ENCODE peak calls at places on chromosomes 4 and X, in eight cellular contexts. X is fibroblast of mammary gland, N is nephron progenitor cell, M is tibial artery, C is epithelial cell of esophagus, O is psoas muscle, Y is uterus, U is H1. V is an unnamed sample.

GRCh38 chr4:118410143-118410542 is 57.3 kb upstream of the PRSS12 start:
- DNase-seq in X (peak), N (no peak), M (no peak), C (peak), O (no peak), Y (no peak), U (no peak), V (peak)

GRCh38 chr4:10204401-10205058 is 87.9 kb upstream of the WDR1 start:
- DNase-seq in X (peak), N (no peak), M (no peak), C (no peak), O (no peak), Y (no peak), U (no peak), V (no peak)

GRCh38 chrX:2894885-2895292 is 34.2 kb downstream of the ARSD start:
- DNase-seq in X (peak), N (no peak), M (no peak), C (peak), O (no peak), Y (peak), U (no peak), V (no peak)

GRCh38 chrX:111168314-111168713 is 72.3 kb downstream of the PAK3 start:
- DNase-seq in X (peak), N (peak), M (no peak), C (peak), O (no peak), Y (no peak), U (no peak), V (no peak)

GRCh38 chr4:88514557-88515511 is 8.7 kb downstream of the PYURF start:
- DNase-seq in X (no peak), N (no peak), M (no peak), C (no peak), O (no peak), Y (no peak), U (no peak), V (no peak)

GRCh38 chrX:136916827-136917226 is 36.3 kb upstream of the RBMX start:
- DNase-seq in X (no peak), N (no peak), M (no peak), C (no peak), O (no peak), Y (no peak), U (no peak), V (no peak)

GRCh38 chrX:31314921-31315320 is 243.1 kb upstream of the FTHL17 start:
- DNase-seq in X (peak), N (no peak), M (no peak), C (no peak), O (no peak), Y (no peak), U (no peak), V (peak)

GRCh38 chr4:143617994-143618679 is 82.3 kb downstream of the FREM3 start:
- DNase-seq in X (peak), N (no peak), M (no peak), C (no peak), O (no peak), Y (peak), U (no peak), V (no peak)

GRCh38 chrX:79511799-79512198 is 144.7 kb upstream of the ITM2A start:
- DNase-seq in X (no peak), N (no peak), M (no peak), C (no peak), O (no peak), Y (no peak), U (no peak), V (no peak)

DNA sequence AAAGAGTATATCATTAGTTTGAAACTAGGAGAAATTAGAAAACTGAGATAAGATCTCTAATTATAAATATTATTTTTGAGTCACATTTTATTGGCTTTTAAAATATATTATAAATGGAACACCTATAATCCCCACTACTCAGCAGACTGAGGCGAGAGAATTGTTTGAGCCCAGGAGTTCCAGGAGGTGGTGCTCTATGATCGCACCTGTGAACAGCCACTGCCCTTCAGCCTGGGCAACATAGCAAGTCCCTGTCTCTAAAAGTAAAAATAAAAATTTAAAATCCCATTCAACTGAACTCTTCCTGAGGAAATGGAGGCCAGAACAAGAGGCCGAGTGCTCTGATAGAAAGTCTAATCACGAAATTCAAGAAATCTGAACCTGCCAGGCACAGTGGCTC is 6.3 kb upstream of the C4orf36 start:
- DNase-seq in X (no peak), N (no peak), M (no peak), C (peak), O (no peak), Y (no peak), U (no peak), V (no peak)
- TF ChIP-seq CTCF in X (peak), N (no peak), M (no peak), C (peak), O (peak), Y (no peak), U (peak), V (no peak)

DNA sequence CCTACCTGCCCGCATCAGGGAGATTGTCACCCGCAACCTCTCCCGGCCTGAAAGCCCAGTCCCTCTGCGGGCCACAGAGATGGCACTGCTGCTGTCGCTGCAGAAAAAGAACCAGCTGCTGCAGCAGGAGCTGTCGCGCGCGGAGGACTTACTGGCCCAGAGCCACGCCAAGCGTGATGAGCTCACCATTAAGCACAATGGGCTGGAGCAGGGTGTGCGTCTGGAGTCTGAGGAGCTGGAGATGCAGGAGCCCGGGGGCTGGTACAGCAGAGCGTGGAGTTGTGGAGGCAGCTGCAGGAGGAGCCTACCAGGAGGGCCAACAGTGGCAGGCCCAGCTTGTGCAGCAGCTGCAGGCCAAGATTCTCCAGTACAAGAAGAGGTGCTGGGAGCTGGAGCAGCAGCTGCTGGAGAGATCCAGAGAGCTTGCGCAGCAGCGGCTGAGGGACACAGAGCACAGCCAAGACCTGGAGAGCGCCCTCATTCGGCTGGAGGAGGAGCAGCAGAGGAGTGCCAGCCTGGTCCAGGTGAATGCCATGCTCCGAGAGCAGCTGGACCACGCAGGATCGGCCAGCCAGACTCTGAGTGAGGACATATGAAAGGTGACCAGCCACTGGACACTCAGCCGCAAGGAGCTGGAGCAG is 11.3 kb downstream of the SMIM10L2A start:
- DNase-seq in X (no peak), N (no peak), M (no peak), C (no peak), O (no peak), Y (peak), U (no peak), V (no peak)
- TF ChIP-seq CTCF in X (no peak), N (no peak), M (no peak), C (no peak), O (no peak), Y (no peak), U (peak), V (no peak)

GRCh38 chr4:95095352-95095974 is 337.7 kb downstream of the BMPR1B start:
- DNase-seq in X (peak), N (no peak), M (no peak), C (peak), O (no peak), Y (no peak), U (no peak), V (no peak)
- TF ChIP-seq CTCF in X (peak), N (peak), M (peak), C (peak), O (peak), Y (peak), U (peak), V (peak)

DNA sequence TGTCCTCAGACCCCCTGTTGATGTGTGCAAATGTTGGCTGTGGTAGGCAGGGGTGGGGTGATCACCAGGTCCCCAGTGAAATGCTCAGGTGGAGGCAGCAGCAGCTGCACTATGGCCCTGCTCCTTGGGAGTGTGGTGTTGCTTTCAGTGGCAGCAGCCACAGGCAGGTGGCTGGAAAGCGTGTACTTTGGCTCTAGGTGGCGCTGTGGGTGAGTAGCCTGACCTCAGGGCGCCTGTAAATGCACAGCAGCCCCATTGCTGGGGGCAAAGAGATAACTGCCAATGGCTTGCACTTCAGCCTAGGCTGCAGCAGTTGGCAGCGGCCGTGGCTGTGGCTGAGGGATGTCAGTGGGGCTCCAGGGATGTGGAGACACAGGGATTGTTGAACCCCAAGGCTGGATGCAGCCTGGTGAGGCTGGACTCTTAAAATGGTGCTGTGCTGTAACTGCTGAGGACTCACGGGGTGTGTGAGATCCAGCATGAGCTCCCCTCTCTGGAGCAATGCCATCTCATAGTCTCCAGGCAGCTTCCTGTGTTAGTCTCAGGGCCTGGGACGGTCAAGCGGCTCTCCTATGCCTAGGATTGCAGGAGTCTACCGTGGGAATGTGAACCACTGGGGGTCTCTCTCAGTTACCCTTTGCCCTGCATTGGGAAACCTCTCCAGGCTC is 421.7 kb upstream of the HTR2C start:
- DNase-seq in X (no peak), N (peak), M (no peak), C (no peak), O (no peak), Y (no peak), U (peak), V (no peak)
- TF ChIP-seq CTCF in X (no peak), N (no peak), M (no peak), C (no peak), O (no peak), Y (no peak), U (peak), V (no peak)

DNA sequence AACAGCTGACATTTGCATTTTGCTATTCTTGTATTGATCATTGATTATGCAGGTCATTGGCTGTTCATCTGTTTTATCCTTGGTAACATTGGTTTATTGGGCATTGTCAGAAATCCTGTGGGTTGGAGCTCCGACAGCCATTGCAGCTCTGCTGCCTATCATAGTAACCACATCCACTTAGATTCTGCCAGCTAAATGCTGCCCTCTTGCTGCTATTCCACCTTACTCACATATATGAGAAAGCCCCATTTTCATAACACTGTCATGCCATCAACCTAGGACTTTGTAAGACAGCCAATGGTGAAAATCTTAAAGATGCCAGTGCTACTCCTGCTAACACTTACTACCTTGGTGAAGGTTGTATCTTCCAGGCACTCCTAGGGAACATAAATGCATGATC is 187.3 kb upstream of the CXCL13 start:
- DNase-seq in X (peak), N (no peak), M (no peak), C (peak), O (no peak), Y (no peak), U (no peak), V (no peak)
- TF ChIP-seq CTCF in X (peak), N (no peak), M (no peak), C (peak), O (no peak), Y (no peak), U (peak), V (peak)

GRCh38 chr4:186725422-186726149 is 1.9 kb upstream of the FAT1 start:
- DNase-seq in X (peak), N (peak), M (peak), C (peak), O (peak), Y (peak), U (peak), V (no peak)
- TF ChIP-seq CTCF in X (peak), N (peak), M (peak), C (peak), O (peak), Y (peak), U (peak), V (peak)

DNA sequence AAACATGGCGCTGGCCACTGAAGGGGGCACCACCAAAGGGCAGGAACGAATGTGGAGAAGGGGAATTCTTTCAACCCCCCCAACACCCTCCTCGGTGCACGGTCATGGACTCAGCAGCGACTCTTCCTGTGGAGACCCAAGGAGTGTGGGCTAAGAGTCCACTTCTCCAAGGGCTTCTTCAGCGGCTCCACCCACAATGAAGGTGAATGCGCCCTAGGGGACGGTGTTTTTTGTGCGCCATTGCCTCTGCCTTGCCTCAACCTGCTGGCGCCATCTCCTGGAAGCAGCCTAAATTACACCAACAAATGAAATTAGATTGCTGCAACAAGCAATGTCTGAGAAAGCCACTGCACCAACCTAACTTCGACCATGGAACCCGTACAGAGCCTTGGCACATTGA is 169.2 kb upstream of the MAGEB18 start:
- DNase-seq in X (peak), N (peak), M (no peak), C (peak), O (no peak), Y (no peak), U (peak), V (no peak)
- TF ChIP-seq CTCF in X (peak), N (peak), M (no peak), C (peak), O (no peak), Y (no peak), U (peak), V (peak)

GRCh38 chrX:129115104-129115503 is 408.2 kb downstream of the SMARCA1 start:
- DNase-seq in X (peak), N (peak), M (no peak), C (peak), O (no peak), Y (no peak), U (peak), V (no peak)
- TF ChIP-seq CTCF in X (peak), N (peak), M (no peak), C (peak), O (no peak), Y (no peak), U (peak), V (no peak)

GRCh38 chr4:2007804-2008670 is 737 bp downstream of the NELFA start:
- DNase-seq in X (peak), N (peak), M (no peak), C (no peak), O (peak), Y (no peak), U (no peak), V (no peak)

GRCh38 chr4:2009651-2010233 is 968 bp upstream of the NELFA start:
- DNase-seq in X (peak), N (peak), M (peak), C (peak), O (peak), Y (no peak), U (peak), V (no peak)

GRCh38 chr4:2006956-2007653 is 1.7 kb downstream of the NELFA start:
- DNase-seq in X (peak), N (no peak), M (no peak), C (no peak), O (no peak), Y (no peak), U (no peak), V (no peak)

GRCh38 chr4:2008671-2008920 is 178 bp downstream of the NELFA start:
- DNase-seq in X (no peak), N (no peak), M (no peak), C (no peak), O (no peak), Y (no peak), U (no peak), V (no peak)

DNA sequence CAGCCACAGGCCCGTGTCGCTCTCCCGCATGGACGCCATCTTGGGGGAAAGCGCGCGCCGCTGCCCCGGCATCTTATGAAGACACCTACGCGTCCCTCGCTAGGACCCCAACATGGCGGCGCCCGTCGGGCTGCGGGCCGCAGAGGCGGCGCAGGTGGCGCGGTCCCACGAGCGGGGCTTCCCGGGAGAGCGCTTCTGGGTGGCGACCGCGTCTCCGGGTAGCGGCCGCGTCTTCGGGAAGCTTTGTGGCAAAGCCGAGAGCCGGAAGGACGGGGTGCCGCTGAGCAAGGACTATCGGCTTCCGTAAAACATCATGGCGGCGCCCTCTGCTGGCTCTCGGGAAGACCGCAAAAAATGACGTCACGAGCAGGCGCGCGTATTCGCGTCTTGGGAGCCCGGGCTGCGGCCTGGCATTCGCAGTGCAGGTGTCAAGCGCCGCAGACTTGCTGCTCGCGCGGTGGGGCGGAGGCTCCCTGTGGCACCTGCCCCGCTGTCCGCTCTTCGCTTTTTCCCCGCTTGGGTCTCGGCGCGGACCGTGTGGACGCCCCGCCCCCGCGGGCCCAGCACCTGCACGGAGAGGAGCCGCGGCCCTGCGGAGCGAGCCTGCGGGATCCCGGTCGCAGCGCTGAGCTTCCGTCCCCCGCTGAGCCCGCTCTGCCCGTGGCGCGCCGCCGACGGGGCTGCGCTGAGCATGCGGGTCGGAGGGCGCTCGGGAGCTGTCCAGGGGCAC is at the start of gene NELFA:
- DNase-seq in X (peak), N (peak), M (peak), C (peak), O (peak), Y (peak), U (peak), V (peak)
- TF ChIP-seq CTCF in X (peak), N (peak), M (peak), C (peak), O (no peak), Y (peak), U (peak), V (no peak)

GRCh38 chr4:110348711-110349383 is 127.1 kb upstream of the ENPEP start:
- DNase-seq in X (no peak), N (no peak), M (no peak), C (no peak), O (no peak), Y (no peak), U (no peak), V (no peak)

GRCh38 chr4:110347805-110348204 is 128.2 kb upstream of the ENPEP start:
- DNase-seq in X (no peak), N (no peak), M (no peak), C (no peak), O (no peak), Y (no peak), U (no peak), V (no peak)

DNA sequence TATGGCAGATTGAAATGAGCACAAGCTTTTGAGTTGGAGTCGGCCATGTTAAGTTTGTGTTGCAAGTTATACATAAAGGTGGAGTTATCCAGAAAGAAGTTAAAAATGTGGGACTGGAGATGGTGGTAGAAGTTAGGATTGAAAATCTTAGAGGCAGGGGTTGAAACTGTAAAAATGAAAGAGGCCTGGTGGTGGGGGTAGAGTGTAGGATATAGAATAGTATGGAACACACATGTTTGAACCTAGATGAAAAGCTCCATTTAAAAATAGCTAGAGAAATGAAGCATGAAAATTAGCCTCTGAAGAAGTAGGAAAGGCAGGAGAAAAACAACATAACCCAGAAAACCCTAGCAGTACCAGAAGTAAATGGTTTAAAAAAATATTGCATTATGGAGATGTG is 131.8 kb upstream of the ENPEP start:
- DNase-seq in X (peak), N (no peak), M (no peak), C (peak), O (no peak), Y (no peak), U (no peak), V (no peak)
- TF ChIP-seq CTCF in X (peak), N (peak), M (no peak), C (peak), O (peak), Y (peak), U (peak), V (peak)

V was measured in AG09319.